ENCODE peak calls at places on chromosomes 6 and 20, in four cellular contexts. Z is lower lobe of right lung; I is stimulated activated CD4-positive, alpha-beta T cell treated with anti-CD3 and anti-CD28 coated beads, Interleukin-12 subunit alpha, Interleukin-12 subunit beta, amount 100 ng/mL, for 4 hours; W is thoracic aorta. M is an unnamed sample.

GRCh38 chr6:41502607-41503434 is 43.4 kb upstream of the FOXP4 start:
- DNase-seq in Z (peak), I (no peak), W (no peak), M (no peak)

GRCh38 chr6:166313255-166314070 is 5.3 kb upstream of the PRR18 start:
- DNase-seq in Z (no peak), I (peak), W (no peak), M (peak)

GRCh38 chr20:11935754-11936551 is 18.3 kb downstream of the BTBD3 start:
- DNase-seq in Z (no peak), I (no peak), W (no peak), M (no peak)

GRCh38 chr6:22350109-22350508 is 53.3 kb upstream of the PRL start:
- DNase-seq in Z (no peak), I (no peak), W (no peak), M (no peak)

GRCh38 chr6:133959667-133960368 is 6.8 kb downstream of the TBPL1 start:
- DNase-seq in Z (no peak), I (no peak), W (no peak), M (no peak)

GRCh38 chr20:56554869-56555268 is 21.8 kb downstream of the FAM209B start:
- DNase-seq in Z (no peak), I (no peak), W (no peak), M (peak)

GRCh38 chr20:53072923-53073579 is 100.9 kb downstream of the TSHZ2 start:
- DNase-seq in Z (no peak), I (no peak), W (no peak), M (no peak)

GRCh38 chr6:139508576-139508975 is 134.1 kb upstream of the CITED2 start:
- DNase-seq in Z (no peak), I (no peak), W (no peak), M (no peak)

GRCh38 chr6:21596379-21597242 is 3.1 kb downstream of the SOX4 start:
- DNase-seq in Z (peak), I (peak), W (peak), M (peak)

GRCh38 chr20:63350196-63350595 is 11.0 kb downstream of the CHRNA4 start:
- DNase-seq in Z (no peak), I (no peak), W (no peak), M (no peak)